ENCODE peak calls at places on chromosomes 1 and 21, in ten cellular contexts. One of them, this sample, is unnamed. For H3K36me3, the result is how much of the 10 kb centered on the place peaks cover.

GRCh38 chr1:154955039-154955717 is 721 bp downstream of the PBXIP1 start:
- DNase-seq in H1: no peak
- DNase-seq in Karpas-422: peak
- DNase-seq in SK-N-SH: peak
- DNase-seq in osteoblast: peak
- DNase-seq in GM23338: peak
- DNase-seq in neuronal stem cell: peak
- DNase-seq in neural progenitor cell: peak
- DNase-seq in mammary epithelial cell: peak
- DNase-seq in fibroblast of lung: peak
- DNase-seq in this sample: peak

GRCh38 chr1:38018864-38019343 is 6.4 kb downstream of the UTP11 start:
- DNase-seq in H1: no peak
- DNase-seq in Karpas-422: peak
- DNase-seq in SK-N-SH: no peak
- DNase-seq in osteoblast: peak
- DNase-seq in GM23338: peak
- DNase-seq in neuronal stem cell: no peak
- DNase-seq in neural progenitor cell: no peak
- DNase-seq in mammary epithelial cell: no peak
- DNase-seq in fibroblast of lung: peak
- DNase-seq in this sample: no peak

GRCh38 chr21:17989780-17990179 is 170.6 kb upstream of the C21orf91 start:
- DNase-seq in H1: no peak
- DNase-seq in Karpas-422: no peak
- DNase-seq in SK-N-SH: no peak
- DNase-seq in osteoblast: no peak
- DNase-seq in GM23338: peak
- DNase-seq in neuronal stem cell: no peak
- DNase-seq in neural progenitor cell: peak
- DNase-seq in mammary epithelial cell: no peak
- DNase-seq in fibroblast of lung: no peak
- DNase-seq in this sample: no peak

GRCh38 chr1:222828939-222829338 is 14.1 kb downstream of the DISP1 start:
- DNase-seq in H1: no peak
- DNase-seq in Karpas-422: peak
- DNase-seq in SK-N-SH: no peak
- DNase-seq in osteoblast: no peak
- DNase-seq in GM23338: peak
- DNase-seq in neuronal stem cell: no peak
- DNase-seq in neural progenitor cell: no peak
- DNase-seq in mammary epithelial cell: no peak
- DNase-seq in fibroblast of lung: no peak
- DNase-seq in this sample: no peak

GRCh38 chr1:214463596-214463995 is 87.8 kb downstream of the PTPN14 start:
- DNase-seq in H1: no peak
- DNase-seq in Karpas-422: no peak
- DNase-seq in SK-N-SH: no peak
- DNase-seq in osteoblast: no peak
- DNase-seq in GM23338: no peak
- DNase-seq in neuronal stem cell: no peak
- DNase-seq in neural progenitor cell: peak
- DNase-seq in mammary epithelial cell: no peak
- DNase-seq in fibroblast of lung: no peak
- DNase-seq in this sample: no peak

GRCh38 chr1:160925652-160926241 is 28.9 kb downstream of the ITLN2 start:
- DNase-seq in H1: no peak
- DNase-seq in Karpas-422: no peak
- DNase-seq in SK-N-SH: no peak
- DNase-seq in osteoblast: peak
- DNase-seq in GM23338: peak
- DNase-seq in neuronal stem cell: no peak
- DNase-seq in neural progenitor cell: no peak
- DNase-seq in mammary epithelial cell: peak
- DNase-seq in fibroblast of lung: no peak
- DNase-seq in this sample: no peak

GRCh38 chr1:35708179-35708891 is 10.3 kb downstream of the C1orf216 start:
- DNase-seq in H1: no peak
- DNase-seq in Karpas-422: no peak
- DNase-seq in SK-N-SH: peak
- DNase-seq in osteoblast: peak
- DNase-seq in GM23338: peak
- DNase-seq in neuronal stem cell: no peak
- DNase-seq in neural progenitor cell: peak
- DNase-seq in mammary epithelial cell: no peak
- DNase-seq in fibroblast of lung: no peak
- DNase-seq in this sample: peak

GRCh38 chr1:93000751-93001175 is 39.5 kb upstream of the DIPK1A start:
- DNase-seq in H1: no peak
- DNase-seq in Karpas-422: no peak
- DNase-seq in SK-N-SH: no peak
- DNase-seq in osteoblast: no peak
- DNase-seq in GM23338: peak
- DNase-seq in neuronal stem cell: no peak
- DNase-seq in neural progenitor cell: peak
- DNase-seq in mammary epithelial cell: peak
- DNase-seq in fibroblast of lung: no peak
- DNase-seq in this sample: no peak

GRCh38 chr1:109190189-109190588 is 23.5 kb upstream of the SARS1 start:
- DNase-seq in H1: no peak
- DNase-seq in Karpas-422: no peak
- DNase-seq in SK-N-SH: no peak
- DNase-seq in osteoblast: no peak
- DNase-seq in GM23338: no peak
- DNase-seq in neuronal stem cell: no peak
- DNase-seq in neural progenitor cell: no peak
- DNase-seq in mammary epithelial cell: no peak
- DNase-seq in fibroblast of lung: no peak
- DNase-seq in this sample: no peak

GRCh38 chr21:44612669-44613229 is 870 bp downstream of the KRTAP10-8 start:
- DNase-seq in H1: no peak
- DNase-seq in Karpas-422: peak
- DNase-seq in SK-N-SH: no peak
- DNase-seq in osteoblast: peak
- DNase-seq in GM23338: no peak
- DNase-seq in neuronal stem cell: no peak
- DNase-seq in neural progenitor cell: no peak
- DNase-seq in mammary epithelial cell: no peak
- DNase-seq in fibroblast of lung: no peak
- DNase-seq in this sample: no peak

GRCh38 chr21:35491920-35492678 is 443.0 kb upstream of the RUNX1 start:
- DNase-seq in H1: no peak
- DNase-seq in Karpas-422: no peak
- DNase-seq in SK-N-SH: no peak
- DNase-seq in osteoblast: no peak
- DNase-seq in GM23338: no peak
- DNase-seq in neuronal stem cell: no peak
- DNase-seq in neural progenitor cell: no peak
- DNase-seq in mammary epithelial cell: no peak
- DNase-seq in fibroblast of lung: no peak
- DNase-seq in this sample: no peak

GRCh38 chr1:106926748-106927582 is 129.5 kb upstream of the PRMT6 start:
- DNase-seq in H1: no peak
- DNase-seq in Karpas-422: no peak
- DNase-seq in SK-N-SH: no peak
- DNase-seq in osteoblast: no peak
- DNase-seq in GM23338: no peak
- DNase-seq in neuronal stem cell: no peak
- DNase-seq in neural progenitor cell: no peak
- DNase-seq in mammary epithelial cell: peak
- DNase-seq in fibroblast of lung: peak
- DNase-seq in this sample: no peak

GRCh38 chr21:44970766-44971671 is 31.2 kb downstream of the SLX9 start:
- DNase-seq in H1: no peak
- DNase-seq in Karpas-422: no peak
- DNase-seq in SK-N-SH: no peak
- DNase-seq in osteoblast: peak
- DNase-seq in GM23338: no peak
- DNase-seq in neuronal stem cell: no peak
- DNase-seq in neural progenitor cell: no peak
- DNase-seq in mammary epithelial cell: no peak
- DNase-seq in fibroblast of lung: no peak
- DNase-seq in this sample: no peak

GRCh38 chr1:111422546-111423391 is 4.8 kb downstream of the OVGP1 start:
- DNase-seq in H1: no peak
- DNase-seq in Karpas-422: no peak
- DNase-seq in SK-N-SH: no peak
- DNase-seq in osteoblast: no peak
- DNase-seq in GM23338: no peak
- DNase-seq in neuronal stem cell: no peak
- DNase-seq in neural progenitor cell: no peak
- DNase-seq in mammary epithelial cell: peak
- DNase-seq in fibroblast of lung: no peak
- DNase-seq in this sample: no peak

GRCh38 chr1:244111008-244111407 is 59.9 kb downstream of the ZBTB18 start:
- DNase-seq in H1: no peak
- DNase-seq in Karpas-422: no peak
- DNase-seq in SK-N-SH: no peak
- DNase-seq in osteoblast: no peak
- DNase-seq in GM23338: no peak
- DNase-seq in neuronal stem cell: no peak
- DNase-seq in neural progenitor cell: no peak
- DNase-seq in mammary epithelial cell: no peak
- DNase-seq in fibroblast of lung: no peak
- DNase-seq in this sample: no peak

GRCh38 chr1:115447672-115448071 is 109.6 kb upstream of the NGF start:
- DNase-seq in H1: no peak
- DNase-seq in Karpas-422: no peak
- DNase-seq in SK-N-SH: no peak
- DNase-seq in osteoblast: no peak
- DNase-seq in GM23338: no peak
- DNase-seq in neuronal stem cell: no peak
- DNase-seq in neural progenitor cell: no peak
- DNase-seq in mammary epithelial cell: no peak
- DNase-seq in fibroblast of lung: no peak
- DNase-seq in this sample: no peak

GRCh38 chr21:33070921-33071877 is 1.3 kb downstream of the OLIG1 start:
- DNase-seq in H1: no peak
- DNase-seq in Karpas-422: no peak
- DNase-seq in SK-N-SH: peak
- DNase-seq in osteoblast: no peak
- DNase-seq in GM23338: peak
- DNase-seq in neuronal stem cell: no peak
- DNase-seq in neural progenitor cell: peak
- DNase-seq in mammary epithelial cell: peak
- DNase-seq in fibroblast of lung: no peak
- DNase-seq in this sample: no peak

DNA sequence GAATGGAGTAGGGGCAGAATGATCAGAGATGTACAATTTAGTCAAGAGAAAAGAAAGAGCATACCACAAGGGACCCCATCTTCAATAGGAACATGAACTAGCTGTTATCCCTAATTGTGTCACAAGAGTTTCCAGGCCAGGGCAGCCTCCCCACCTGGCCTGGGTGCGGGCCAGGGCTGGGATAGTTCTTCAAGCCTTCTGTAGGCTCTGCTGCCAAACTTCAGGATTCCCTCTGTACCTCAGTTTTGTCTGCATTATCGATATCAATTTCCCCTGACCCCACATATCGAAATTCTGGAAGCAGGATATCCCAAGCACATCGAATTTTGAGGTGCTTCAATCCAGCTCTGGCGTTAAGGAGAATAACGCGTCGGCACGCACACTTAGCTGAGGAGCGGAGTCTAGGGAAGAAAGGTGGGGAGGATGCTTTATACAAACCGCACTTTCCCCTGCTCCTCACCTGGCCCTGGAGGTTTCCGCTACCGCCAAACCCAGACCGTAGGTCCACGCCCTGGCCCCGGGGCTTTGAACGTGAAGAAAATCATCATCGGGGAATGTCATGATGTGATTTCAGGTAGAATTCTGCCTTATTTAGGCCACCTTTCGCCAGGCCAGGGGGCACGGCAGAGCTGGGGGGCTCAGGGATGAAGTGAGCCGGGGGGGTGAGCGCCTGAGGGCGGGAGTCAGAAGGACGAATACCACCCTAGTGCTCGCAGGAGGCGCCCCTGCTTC is 7.4 kb downstream of the HLX start:
- DNase-seq in H1: no peak
- DNase-seq in Karpas-422: no peak
- DNase-seq in SK-N-SH: no peak
- DNase-seq in osteoblast: no peak
- DNase-seq in GM23338: peak
- DNase-seq in neuronal stem cell: no peak
- DNase-seq in neural progenitor cell: no peak
- DNase-seq in mammary epithelial cell: no peak
- DNase-seq in fibroblast of lung: no peak
- DNase-seq in this sample: no peak
- H3K4me2 ChIP-seq in H1: peak
- H3K4me2 ChIP-seq in Karpas-422: no peak
- H3K4me2 ChIP-seq in SK-N-SH: no peak
- H3K4me2 ChIP-seq in osteoblast: no peak
- H3K4me2 ChIP-seq in GM23338: peak
- H3K4me2 ChIP-seq in neuronal stem cell: no peak
- H3K4me2 ChIP-seq in neural progenitor cell: no peak
- H3K4me2 ChIP-seq in mammary epithelial cell: no peak
- H3K4me2 ChIP-seq in fibroblast of lung: no peak
- H3K4me2 ChIP-seq in this sample: no peak

GRCh38 chr1:53125122-53125521 is 17.3 kb downstream of the SLC1A7 start:
- DNase-seq in H1: no peak
- DNase-seq in Karpas-422: no peak
- DNase-seq in SK-N-SH: no peak
- DNase-seq in osteoblast: no peak
- DNase-seq in GM23338: no peak
- DNase-seq in neuronal stem cell: no peak
- DNase-seq in neural progenitor cell: no peak
- DNase-seq in mammary epithelial cell: no peak
- DNase-seq in fibroblast of lung: no peak
- DNase-seq in this sample: no peak
- H3K36me3 ChIP-seq in H1: under half
- H3K36me3 ChIP-seq in Karpas-422: under half
- H3K36me3 ChIP-seq in SK-N-SH: under half
- H3K36me3 ChIP-seq in osteoblast: under half
- H3K36me3 ChIP-seq in GM23338: under half
- H3K36me3 ChIP-seq in neuronal stem cell: under half
- H3K36me3 ChIP-seq in neural progenitor cell: under half
- H3K36me3 ChIP-seq in mammary epithelial cell: under half
- H3K36me3 ChIP-seq in fibroblast of lung: under half
- H3K36me3 ChIP-seq in this sample: under half

GRCh38 chr1:200410566-200410878 is 686 bp upstream of the ZNF281 start:
- DNase-seq in H1: no peak
- DNase-seq in Karpas-422: peak
- DNase-seq in SK-N-SH: peak
- DNase-seq in osteoblast: no peak
- DNase-seq in GM23338: peak
- DNase-seq in neuronal stem cell: no peak
- DNase-seq in neural progenitor cell: peak
- DNase-seq in mammary epithelial cell: peak
- DNase-seq in fibroblast of lung: no peak
- DNase-seq in this sample: peak
- H2AFZ ChIP-seq in H1: no peak
- H2AFZ ChIP-seq in Karpas-422: peak
- H2AFZ ChIP-seq in SK-N-SH: peak
- H2AFZ ChIP-seq in osteoblast: peak
- H2AFZ ChIP-seq in GM23338: no peak
- H2AFZ ChIP-seq in neuronal stem cell: peak
- H2AFZ ChIP-seq in neural progenitor cell: peak
- H2AFZ ChIP-seq in mammary epithelial cell: peak
- H2AFZ ChIP-seq in fibroblast of lung: no peak
- H2AFZ ChIP-seq in this sample: peak

GRCh38 chr1:235023197-235024044 is 105.2 kb downstream of the TOMM20 start:
- DNase-seq in H1: no peak
- DNase-seq in Karpas-422: no peak
- DNase-seq in SK-N-SH: no peak
- DNase-seq in osteoblast: no peak
- DNase-seq in GM23338: peak
- DNase-seq in neuronal stem cell: no peak
- DNase-seq in neural progenitor cell: no peak
- DNase-seq in mammary epithelial cell: no peak
- DNase-seq in fibroblast of lung: no peak
- DNase-seq in this sample: no peak
- H3K4me2 ChIP-seq in H1: no peak
- H3K4me2 ChIP-seq in Karpas-422: no peak
- H3K4me2 ChIP-seq in SK-N-SH: no peak
- H3K4me2 ChIP-seq in osteoblast: no peak
- H3K4me2 ChIP-seq in GM23338: peak
- H3K4me2 ChIP-seq in neuronal stem cell: no peak
- H3K4me2 ChIP-seq in neural progenitor cell: peak
- H3K4me2 ChIP-seq in mammary epithelial cell: no peak
- H3K4me2 ChIP-seq in fibroblast of lung: no peak
- H3K4me2 ChIP-seq in this sample: no peak

This sample was measured in DND-41.